ENCODE peak calls at places on chromosome 1, in four cellular contexts. T is psoas muscle, H is globus pallidus, B is NCI-H187 treated with DMSO at 0.1 percent for 48 hours. L is an unnamed sample.

GRCh38 chr1:161198877-161199431 is at the start of gene ADAMTS4:
- DNase-seq in B (no peak), H (peak), T (peak), L (peak)

GRCh38 chr1:185393821-185394220 is 76.8 kb upstream of the IVNS1ABP start:
- DNase-seq in H (no peak), T (no peak), B (no peak), L (no peak)

GRCh38 chr1:36148821-36149236 is 457 bp downstream of the TRAPPC3 start:
- DNase-seq in B (no peak), T (no peak), H (no peak), L (no peak)

GRCh38 chr1:187275985-187276580 is 447.3 kb downstream of the PLA2G4A start:
- DNase-seq in T (no peak), H (no peak), B (no peak), L (no peak)

GRCh38 chr1:55073187-55073916 is 34.0 kb downstream of the PCSK9 start:
- DNase-seq in H (no peak), B (peak), T (no peak), L (no peak)

GRCh38 chr1:78157162-78157561 is 111.4 kb downstream of the GIPC2 start:
- DNase-seq in B (no peak), T (no peak), H (no peak), L (no peak)

GRCh38 chr1:119008483-119009299 is 20.5 kb upstream of the TBX15 start:
- DNase-seq in T (no peak), B (peak), H (peak), L (peak)

GRCh38 chr1:147665521-147665920 is 4.8 kb downstream of the ACP6 start:
- DNase-seq in H (no peak), B (no peak), T (no peak), L (no peak)

GRCh38 chr1:240608707-240609106 is 3.2 kb downstream of the GREM2 start:
- DNase-seq in T (no peak), H (no peak), B (no peak), L (no peak)

GRCh38 chr1:199029401-199029800 is 390.6 kb downstream of the PTPRC start:
- DNase-seq in H (no peak), B (no peak), T (no peak), L (no peak)

GRCh38 chr1:57360846-57361407 is 62.9 kb downstream of the DAB1 start:
- DNase-seq in T (no peak), B (no peak), H (no peak), L (no peak)

GRCh38 chr1:156106624-156107488 is 7.7 kb upstream of the LMNA start:
- DNase-seq in T (no peak), H (no peak), B (no peak), L (no peak)

GRCh38 chr1:181676269-181676668 is 193.0 kb downstream of the CACNA1E start:
- DNase-seq in T (no peak), B (peak), H (peak), L (no peak)

GRCh38 chr1:1068374-1069060 is 5.6 kb downstream of the RNF223 start:
- DNase-seq in B (no peak), H (no peak), T (no peak), L (no peak)

GRCh38 chr1:1354271-1355247 is 3.8 kb downstream of the MXRA8 start:
- DNase-seq in T (peak), H (no peak), B (no peak), L (no peak)

GRCh38 chr1:201900476-201900875 is 11.8 kb downstream of the SHISA4 start:
- DNase-seq in T (no peak), B (no peak), H (no peak), L (no peak)